ENCODE peak calls at places on chromosomes 3 and 15, in seven cellular contexts. B is CD4-positive, alpha-beta memory T cell; N is A673; A is NCI-H446 treated with DMSO at 0.1 percent for 48 hours; W is left lung; T is Panc1; E is GOT3. P is an unnamed sample.

GRCh38 chr15:58440181-58440910 is 8.6 kb downstream of the LIPC start:
- DNase-seq in B (no peak), A (no peak), W (no peak), N (no peak), E (no peak), T (no peak), P (no peak)

GRCh38 chr3:106296111-106296510 is 427.3 kb upstream of the CBLB start:
- DNase-seq in A (no peak), B (no peak), E (no peak), N (no peak), T (no peak), W (no peak), P (no peak)

GRCh38 chr3:182349051-182349450 is 444.3 kb upstream of the ATP11B start:
- DNase-seq in T (no peak), A (no peak), B (no peak), W (no peak), E (no peak), N (no peak), P (no peak)

GRCh38 chr3:111605016-111605415 is 9.9 kb upstream of the ZBED2 start:
- DNase-seq in N (no peak), A (no peak), B (no peak), W (no peak), E (no peak), T (no peak), P (no peak)

GRCh38 chr3:152235709-152236298 is 32.9 kb upstream of the MBNL1 start:
- DNase-seq in B (no peak), A (no peak), T (no peak), E (no peak), W (no peak), N (peak; percentile 14), P (no peak)

GRCh38 chr15:83046558-83047127 is 20.4 kb downstream of the BTBD1 start:
- DNase-seq in A (no peak), E (no peak), B (no peak), W (no peak), N (no peak), T (no peak), P (no peak)

GRCh38 chr3:170441412-170441811 is 22.7 kb downstream of the CLDN11 start:
- DNase-seq in T (no peak), E (no peak), B (no peak), A (no peak), N (no peak), W (no peak), P (no peak)

GRCh38 chr3:114504941-114505632 is 211.3 kb downstream of the TIGIT start:
- DNase-seq in A (no peak), T (no peak), E (no peak), B (no peak), W (no peak), N (peak; percentile 14), P (no peak)

GRCh38 chr15:38714309-38715072 is 149.9 kb upstream of the RASGRP1 start:
- DNase-seq in A (no peak), E (peak; percentile 34), N (no peak), W (no peak), B (no peak), T (no peak), P (peak; percentile 14)

GRCh38 chr15:40471105-40471777 is 457 bp downstream of the CHST14 start:
- DNase-seq in W (peak; percentile 84), E (no peak), N (no peak), B (peak; percentile 21), T (no peak), A (no peak), P (no peak)

GRCh38 chr3:194577985-194578905 is 55.0 kb downstream of the TMEM44 start:
- DNase-seq in T (peak; percentile 78), A (no peak), N (peak; percentile 60), B (no peak), E (no peak), W (no peak), P (no peak)

GRCh38 chr3:56962200-56962599 is 98.3 kb upstream of the SPATA12 start:
- DNase-seq in W (no peak), A (peak; percentile 2), B (no peak), E (no peak), T (no peak), N (no peak), P (no peak)

GRCh38 chr15:38578626-38579025 is 14.0 kb upstream of the RASGRP1 start:
- DNase-seq in A (no peak), W (no peak), E (no peak), T (no peak), B (no peak), N (no peak), P (no peak)

GRCh38 chr15:89768071-89768500 is 8.0 kb upstream of the MESP2 start:
- DNase-seq in B (no peak), A (no peak), T (no peak), W (no peak), E (no peak), N (no peak), P (no peak)

GRCh38 chr15:29854413-29854812 is 32.1 kb upstream of the TJP1 start:
- DNase-seq in N (no peak), T (no peak), E (no peak), W (no peak), A (no peak), B (no peak), P (no peak)

GRCh38 chr15:90871097-90871715 is 2.8 kb downstream of the FURIN start:
- DNase-seq in A (no peak), B (peak; percentile 57), N (peak; percentile 56), T (no peak), W (peak; percentile 89), E (no peak), P (no peak)

GRCh38 chr15:62618432-62618831 is 424.1 kb upstream of the TPM1 start:
- DNase-seq in B (no peak), W (no peak), N (no peak), E (no peak), A (no peak), T (no peak), P (no peak)

GRCh38 chr3:136818191-136818850 is 605 bp upstream of the SLC35G2 start:
- DNase-seq in E (peak; percentile 50), A (no peak), T (peak; percentile 84), B (no peak), N (peak; percentile 57), W (no peak), P (no peak)

GRCh38 chr3:99706410-99706809 is 68.0 kb downstream of the COL8A1 start:
- DNase-seq in A (no peak), B (no peak), T (no peak), W (no peak), E (no peak), N (no peak), P (no peak)

GRCh38 chr3:129611812-129612349 is 5.4 kb upstream of the PLXND1 start:
- DNase-seq in N (no peak), B (no peak), W (peak; percentile 76), A (no peak), E (no peak), T (no peak), P (no peak)

GRCh38 chr3:45677045-45677436 is 12.2 kb upstream of the SACM1L start:
- DNase-seq in B (peak; percentile 62), N (peak; percentile 30), E (no peak), W (peak; percentile 83), A (no peak), T (no peak), P (peak; percentile 39)

GRCh38 chr3:195773956-195774537 is 37.7 kb downstream of the MUC4 start:
- DNase-seq in A (no peak), W (peak; percentile 72), N (no peak), B (no peak), T (no peak), E (no peak), P (no peak)

GRCh38 chr3:111954228-111954990 is 24.4 kb upstream of the ABHD10 start:
- DNase-seq in W (no peak), A (no peak), T (no peak), N (peak; percentile 91), B (no peak), E (no peak), P (no peak)

GRCh38 chr3:57105585-57105984 is 45.1 kb downstream of the SPATA12 start:
- DNase-seq in E (no peak), N (no peak), W (no peak), B (no peak), A (no peak), T (no peak), P (no peak)

GRCh38 chr15:60444289-60444912 is 34.5 kb downstream of the ICE2 start:
- DNase-seq in B (no peak), W (no peak), E (no peak), N (peak; percentile 46), A (peak; percentile 14), T (no peak), P (peak; percentile 30)

GRCh38 chr3:72516361-72516760 is 331.9 kb downstream of the SHQ1 start:
- DNase-seq in A (no peak), T (no peak), E (no peak), W (no peak), N (no peak), B (no peak), P (no peak)

GRCh38 chr3:188342991-188343732 is 189.2 kb downstream of the LPP start:
- DNase-seq in T (no peak), B (no peak), N (no peak), A (no peak), W (no peak), E (no peak), P (no peak)

GRCh38 chr15:77981281-77982126 is 96.0 kb downstream of the TBC1D2B start:
- DNase-seq in W (no peak), N (no peak), T (no peak), E (no peak), B (no peak), A (no peak), P (no peak)

GRCh38 chr3:182629521-182629920 is 163.8 kb upstream of the ATP11B start:
- DNase-seq in E (no peak), A (no peak), T (no peak), B (no peak), N (no peak), W (no peak), P (no peak)

GRCh38 chr3:11641683-11642407 is 1.9 kb downstream of the VGLL4 start:
- DNase-seq in T (no peak), B (peak; percentile 46), E (no peak), A (no peak), N (peak; percentile 26), W (no peak), P (no peak)

GRCh38 chr15:44545934-44546802 is 9.2 kb downstream of the EIF3J start:
- DNase-seq in B (peak; percentile 29), N (no peak), A (no peak), W (no peak), E (no peak), T (no peak), P (no peak)

GRCh38 chr15:93985173-93985572 is 246.2 kb upstream of the MCTP2 start:
- DNase-seq in N (peak; percentile 70), A (no peak), W (no peak), B (no peak), E (no peak), T (no peak), P (no peak)

GRCh38 chr3:108036984-108037741 is 53.7 kb downstream of the CD47 start:
- DNase-seq in W (no peak), A (no peak), B (no peak), T (no peak), N (no peak), E (no peak), P (no peak)

GRCh38 chr3:187809979-187810568 is 64.8 kb upstream of the BCL6 start:
- DNase-seq in W (no peak), B (no peak), N (no peak), A (no peak), E (no peak), T (no peak), P (no peak)

GRCh38 chr3:147015334-147015733 is 391.0 kb downstream of the ZIC4 start:
- DNase-seq in A (no peak), B (no peak), W (no peak), T (no peak), E (no peak), N (no peak), P (no peak)

GRCh38 chr15:52191207-52191606 is at the start of gene GNB5:
- DNase-seq in B (no peak), E (no peak), W (no peak), N (no peak), T (no peak), A (no peak), P (no peak)